ENCODE peak calls at places on chromosomes 2 and 18, in four cellular contexts. K is IMR-90, P is GM12878, Z is K562. V is an unnamed sample.

GRCh38 chr2:239639366-239640185 is 238.8 kb upstream of the HDAC4 start:
- DNase-seq in K (no peak), P (no peak), Z (no peak), V (no peak)

GRCh38 chr2:135987441-135987840 is 2.0 kb upstream of the DARS1 start:
- DNase-seq in K (no peak), P (no peak), Z (no peak), V (no peak)

GRCh38 chr2:63226297-63226696 is 175.7 kb downstream of the OTX1 start:
- DNase-seq in K (no peak), Z (no peak), P (no peak), V (no peak)

GRCh38 chr2:85887566-85888019 is 1.2 kb downstream of the ST3GAL5 start:
- DNase-seq in K (peak), P (no peak), Z (peak), V (peak)

GRCh38 chr2:169360984-169361705 is 1.2 kb downstream of the LRP2 start:
- DNase-seq in Z (no peak), P (no peak), K (no peak), V (no peak)

GRCh38 chr2:47724221-47724981 is 58.5 kb upstream of the MSH6 start:
- DNase-seq in K (peak), P (peak), Z (peak), V (no peak)

GRCh38 chr2:241892299-241893137 is 23.0 kb downstream of the RTP5 start:
- DNase-seq in P (no peak), Z (peak), K (no peak), V (no peak)

GRCh38 chr2:158828378-158829136 is 33.4 kb downstream of the DAPL1 start:
- DNase-seq in K (peak), P (no peak), Z (no peak), V (no peak)

GRCh38 chr2:88666576-88666975 is 24.9 kb upstream of the RPIA start:
- DNase-seq in K (no peak), Z (no peak), P (no peak), V (no peak)

GRCh38 chr2:172106128-172106961 is 3.6 kb upstream of the DLX2 start:
- DNase-seq in Z (peak), P (no peak), K (peak), V (peak)

GRCh38 chr2:174025271-174026121 is 60.3 kb upstream of the SP3 start:
- DNase-seq in K (peak), Z (no peak), P (no peak), V (no peak)

GRCh38 chr2:119407430-119408220 is 24.0 kb upstream of the TMEM37 start:
- DNase-seq in K (peak), P (peak), Z (peak), V (peak)

GRCh38 chr18:63192885-63193349 is 126.7 kb downstream of the BCL2 start:
- DNase-seq in Z (no peak), P (peak), K (no peak), V (no peak)

GRCh38 chr2:207727256-207727655 is 15.8 kb downstream of the CCNYL1 start:
- DNase-seq in P (no peak), Z (no peak), K (peak), V (no peak)

GRCh38 chr2:127637725-127638252 is 8.2 kb upstream of the GPR17 start:
- DNase-seq in P (no peak), Z (peak), K (peak), V (peak)

DNA sequence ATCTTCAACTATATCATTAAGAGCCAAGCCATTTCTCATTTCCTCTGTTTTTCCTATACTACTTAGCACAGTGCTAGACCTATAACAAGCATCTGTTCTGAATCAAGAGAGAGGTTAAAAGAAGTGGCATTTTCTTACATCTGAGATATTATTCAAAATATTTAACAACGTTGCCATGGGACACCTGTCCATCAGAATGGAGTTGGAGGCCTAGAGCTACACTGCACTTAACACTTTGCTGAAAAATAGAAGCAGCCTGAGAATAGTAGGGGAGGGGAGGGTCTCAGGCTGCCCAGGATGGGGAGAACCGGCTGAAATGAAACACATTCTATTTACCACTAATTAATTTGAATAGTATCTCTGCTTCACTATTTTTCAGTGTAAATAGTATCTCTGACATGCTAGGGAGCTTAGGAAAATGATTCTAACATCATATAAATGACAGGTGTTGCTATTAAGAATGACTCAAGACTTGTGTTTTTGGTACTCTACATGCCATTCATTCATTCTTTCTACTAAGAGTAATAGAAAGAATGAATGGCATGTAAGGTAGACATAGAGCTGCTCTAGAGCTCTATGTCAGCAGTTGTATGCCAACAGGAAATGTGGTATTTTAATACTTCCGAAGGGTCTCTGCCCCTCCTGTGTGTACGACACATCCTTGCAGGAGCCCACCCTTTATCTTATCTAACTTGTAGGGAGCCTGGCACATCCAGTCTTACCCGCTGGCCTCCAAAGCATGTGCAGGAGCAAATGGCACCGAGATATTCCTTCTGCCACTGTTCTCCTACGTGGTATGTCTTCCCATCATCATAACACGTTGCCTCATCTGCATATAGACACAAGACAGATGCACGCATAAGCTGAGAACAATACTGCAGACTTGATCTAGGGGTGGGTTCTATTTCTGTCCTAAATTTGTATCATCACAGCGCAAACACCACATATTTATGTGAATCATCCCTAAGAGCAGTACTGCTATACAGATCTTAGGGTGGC is 52.6 kb downstream of the ATIC start:
- DNase-seq in K (peak), Z (no peak), P (no peak), V (no peak)
- TF ChIP-seq ELK1 in K (no peak), Z (no peak), P (no peak), V (no peak)

DNA sequence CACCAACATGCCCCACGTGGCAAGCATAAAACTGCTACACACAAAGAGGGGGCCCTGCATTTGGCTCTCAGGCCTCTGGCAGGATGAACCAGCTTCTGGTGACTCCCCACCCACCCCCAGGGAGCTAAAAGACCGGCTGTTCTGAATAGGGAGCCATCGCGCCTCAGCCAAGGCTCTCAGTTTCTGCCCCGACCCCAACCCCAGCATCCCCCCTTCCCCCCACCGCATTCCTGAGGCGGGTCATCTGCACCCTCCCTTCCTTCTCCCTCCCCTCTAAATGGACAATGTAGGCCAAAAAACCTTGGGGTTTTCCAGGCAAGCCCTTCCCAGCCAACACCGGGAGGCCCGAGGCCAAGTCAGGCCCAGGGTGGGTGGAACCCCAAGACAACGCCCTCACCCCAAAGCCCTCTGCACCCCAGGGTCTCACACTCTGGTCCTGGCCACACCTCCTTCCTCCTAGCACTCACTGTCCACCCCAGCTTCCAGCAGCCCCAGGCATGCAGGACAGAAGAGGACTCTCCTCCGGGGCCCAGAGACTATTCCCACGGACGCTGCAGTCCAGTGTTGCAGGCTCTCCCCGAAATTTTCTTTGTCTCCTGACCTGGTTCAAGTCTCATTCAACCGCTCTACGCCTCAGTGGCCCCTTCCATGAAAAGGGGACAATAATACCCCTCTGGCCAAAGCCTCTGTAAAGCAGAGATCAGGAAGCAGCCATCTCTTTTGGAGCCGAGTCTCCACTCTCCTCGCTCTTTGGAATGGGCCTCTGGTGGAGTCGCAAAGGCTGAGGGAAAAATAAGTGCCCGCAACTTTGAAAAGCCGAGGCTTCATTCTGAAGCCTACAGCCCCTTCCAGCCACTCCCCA is 5.5 kb downstream of the CYP26B1 start:
- DNase-seq in Z (no peak), K (no peak), P (no peak), V (no peak)
- TF ChIP-seq ELK1 in Z (no peak), K (no peak), P (no peak), V (no peak)

DNA sequence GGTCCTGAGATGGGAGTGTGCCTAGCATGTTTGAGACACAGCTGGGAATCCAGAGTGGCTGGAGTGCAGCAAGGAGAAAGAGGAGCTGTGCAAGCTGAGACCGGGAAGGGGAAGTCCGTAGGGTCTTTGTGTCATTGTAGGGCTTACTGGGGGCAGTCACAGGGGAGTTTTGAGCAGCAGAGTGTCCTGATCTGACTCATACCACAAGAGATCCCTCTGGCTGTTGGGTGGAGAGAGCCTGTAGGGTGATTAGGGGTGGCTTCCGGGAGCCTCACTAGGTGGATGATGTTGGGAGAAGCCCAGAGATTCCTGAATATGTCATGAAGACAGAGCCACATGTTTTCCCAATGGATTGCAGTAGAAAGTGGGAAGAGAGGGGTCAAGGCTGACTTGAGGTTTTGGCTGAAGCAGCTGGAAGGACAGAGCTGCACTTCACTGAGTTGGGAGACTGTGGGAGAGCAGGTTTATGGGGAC is 30.9 kb downstream of the FHOD3 start:
- DNase-seq in Z (no peak), K (no peak), P (no peak), V (no peak)
- TF ChIP-seq ELK1 in Z (no peak), K (no peak), P (no peak), V (no peak)

DNA sequence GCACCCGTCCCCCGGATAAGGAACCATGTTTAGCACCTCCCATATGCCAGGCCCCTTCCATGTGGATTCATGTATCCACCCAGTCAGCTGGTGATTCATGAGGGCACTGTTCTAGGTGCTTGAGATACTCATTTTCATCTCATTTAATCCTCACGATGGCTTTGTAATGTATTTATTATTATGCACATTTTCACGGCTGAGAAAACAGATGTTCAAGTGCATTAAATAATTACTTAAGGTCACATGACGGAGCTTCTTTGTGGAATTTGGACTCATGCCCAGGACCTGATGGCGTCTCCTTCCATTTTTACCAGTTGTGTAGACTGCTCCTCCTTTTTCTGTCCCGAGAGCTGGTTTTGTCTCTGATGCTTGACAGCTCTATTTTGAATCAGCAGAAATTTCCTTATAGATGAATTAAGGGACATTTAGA is 72.2 kb upstream of the RBM44 start:
- DNase-seq in K (peak), Z (no peak), P (no peak), V (no peak)
- TF ChIP-seq ELK1 in K (no peak), Z (no peak), P (no peak), V (no peak)

DNA sequence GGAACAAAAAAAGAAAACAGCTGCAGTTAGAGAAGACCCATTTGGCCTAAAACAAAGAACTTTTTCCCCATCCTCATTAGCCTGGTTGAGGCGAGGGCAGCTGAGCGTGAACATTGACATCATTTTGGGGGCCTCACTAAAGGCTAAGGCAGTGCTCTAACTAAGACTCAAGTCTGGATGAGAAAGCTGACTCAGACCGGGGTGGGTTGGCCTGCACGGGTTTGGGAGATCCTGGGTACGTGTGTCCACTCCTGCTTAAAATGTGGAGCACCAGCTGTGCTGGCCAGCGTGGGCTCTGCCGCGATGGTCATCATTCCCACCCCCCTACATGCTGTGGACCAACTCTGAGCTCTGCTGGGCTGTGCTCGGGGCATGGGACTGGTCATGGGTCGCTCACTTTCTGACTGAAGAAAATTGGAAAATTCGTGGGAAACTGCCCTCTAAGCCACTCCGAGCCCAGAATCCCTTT is 86.0 kb upstream of the TMEM247 start:
- DNase-seq in Z (no peak), P (no peak), K (no peak), V (no peak)
- TF ChIP-seq ELK1 in Z (no peak), P (no peak), K (no peak), V (no peak)

V was measured in A549.